ENCODE peak calls at places on chromosomes 5 and 9, in five cellular contexts. One of them, this sample, is unnamed.

GRCh38 chr5:119313876-119314605 is 41.8 kb upstream of the TNFAIP8 start:
- DNase-seq in GM12878: no peak
- DNase-seq in HCT116: no peak
- DNase-seq in HepG2: no peak
- DNase-seq in K562: no peak
- DNase-seq in this sample: no peak

GRCh38 chr5:140977003-140977402 is 10.7 kb downstream of the PCDHAC2 start:
- DNase-seq in GM12878: no peak
- DNase-seq in HCT116: no peak
- DNase-seq in HepG2: no peak
- DNase-seq in K562: no peak
- DNase-seq in this sample: no peak

GRCh38 chr5:143142596-143143435 is 260.7 kb downstream of the NR3C1 start:
- DNase-seq in K562: no peak
- DNase-seq in GM12878: no peak
- DNase-seq in HCT116: no peak
- DNase-seq in HepG2: no peak
- DNase-seq in this sample: no peak

GRCh38 chr5:170896779-170897178 is 35.0 kb downstream of the RANBP17 start:
- DNase-seq in HCT116: no peak
- DNase-seq in GM12878: no peak
- DNase-seq in K562: no peak
- DNase-seq in HepG2: no peak
- DNase-seq in this sample: peak; percentile 89

GRCh38 chr5:18761801-18762200 is 1127.5 kb downstream of the TAF11L14 start:
- DNase-seq in GM12878: no peak
- DNase-seq in HepG2: no peak
- DNase-seq in K562: no peak
- DNase-seq in HCT116: no peak
- DNase-seq in this sample: no peak

GRCh38 chr5:169149317-169149716 is 151.6 kb downstream of the SLIT3 start:
- DNase-seq in K562: no peak
- DNase-seq in GM12878: no peak
- DNase-seq in HCT116: no peak
- DNase-seq in HepG2: peak; percentile 16
- DNase-seq in this sample: peak; percentile 69

GRCh38 chr5:168836603-168837245 is 257.6 kb upstream of the PANK3 start:
- DNase-seq in GM12878: no peak
- DNase-seq in K562: no peak
- DNase-seq in HepG2: no peak
- DNase-seq in HCT116: no peak
- DNase-seq in this sample: no peak

GRCh38 chr5:53922508-53923498 is 362.4 kb downstream of the NDUFS4 start:
- DNase-seq in GM12878: no peak
- DNase-seq in HepG2: no peak
- DNase-seq in K562: no peak
- DNase-seq in HCT116: no peak
- DNase-seq in this sample: no peak

GRCh38 chr9:122378236-122378635 is 7.4 kb downstream of the PTGS1 start:
- DNase-seq in HCT116: no peak
- DNase-seq in HepG2: no peak
- DNase-seq in K562: no peak
- DNase-seq in GM12878: no peak
- DNase-seq in this sample: no peak

GRCh38 chr9:117214416-117214815 is 200.4 kb downstream of the ASTN2 start:
- DNase-seq in HCT116: no peak
- DNase-seq in K562: no peak
- DNase-seq in GM12878: no peak
- DNase-seq in HepG2: no peak
- DNase-seq in this sample: no peak

GRCh38 chr5:134070648-134070978 is 43.9 kb upstream of the TCF7 start:
- DNase-seq in HepG2: no peak
- DNase-seq in HCT116: no peak
- DNase-seq in K562: no peak
- DNase-seq in GM12878: no peak
- DNase-seq in this sample: no peak

GRCh38 chr5:60633336-60633735 is 66.6 kb downstream of the DEPDC1B start:
- DNase-seq in HCT116: no peak
- DNase-seq in K562: no peak
- DNase-seq in GM12878: no peak
- DNase-seq in HepG2: no peak
- DNase-seq in this sample: no peak

GRCh38 chr5:57412010-57412409 is 70.6 kb downstream of the ACTBL2 start:
- DNase-seq in HCT116: no peak
- DNase-seq in GM12878: no peak
- DNase-seq in HepG2: no peak
- DNase-seq in K562: no peak
- DNase-seq in this sample: no peak

GRCh38 chr9:87725356-87725899 is 491 bp upstream of the CTSL start:
- DNase-seq in K562: peak; percentile 61
- DNase-seq in HepG2: no peak
- DNase-seq in HCT116: no peak
- DNase-seq in GM12878: no peak
- DNase-seq in this sample: peak; percentile 69

GRCh38 chr5:3789519-3790193 is 194.0 kb downstream of the IRX1 start:
- DNase-seq in GM12878: no peak
- DNase-seq in HCT116: no peak
- DNase-seq in HepG2: no peak
- DNase-seq in K562: no peak
- DNase-seq in this sample: peak; percentile 68

GRCh38 chr5:3793162-3793561 is 197.5 kb downstream of the IRX1 start:
- DNase-seq in GM12878: no peak
- DNase-seq in HCT116: no peak
- DNase-seq in HepG2: no peak
- DNase-seq in K562: no peak
- DNase-seq in this sample: no peak

GRCh38 chr5:3796736-3797135 is 201.1 kb downstream of the IRX1 start:
- DNase-seq in HepG2: no peak
- DNase-seq in K562: no peak
- DNase-seq in HCT116: no peak
- DNase-seq in GM12878: no peak
- DNase-seq in this sample: no peak

GRCh38 chr5:3794611-3795010 is 199.0 kb downstream of the IRX1 start:
- DNase-seq in HCT116: no peak
- DNase-seq in HepG2: no peak
- DNase-seq in GM12878: no peak
- DNase-seq in K562: no peak
- DNase-seq in this sample: no peak
- H2AFZ ChIP-seq in HCT116: no peak overlapping the region
- H2AFZ ChIP-seq in HepG2: no peak overlapping the region
- H2AFZ ChIP-seq in GM12878: no peak overlapping the region
- H2AFZ ChIP-seq in K562: no peak overlapping the region
- H2AFZ ChIP-seq in this sample: no peak overlapping the region

GRCh38 chr5:34892414-34892813 is 22.9 kb downstream of the RAD1 start:
- DNase-seq in GM12878: no peak
- DNase-seq in K562: no peak
- DNase-seq in HepG2: no peak
- DNase-seq in HCT116: no peak
- DNase-seq in this sample: no peak

GRCh38 chr5:34894716-34895115 is 20.6 kb downstream of the RAD1 start:
- DNase-seq in HepG2: no peak
- DNase-seq in K562: no peak
- DNase-seq in GM12878: no peak
- DNase-seq in HCT116: no peak
- DNase-seq in this sample: no peak

GRCh38 chr5:34895641-34896419 is 19.5 kb downstream of the RAD1 start:
- DNase-seq in HepG2: no peak
- DNase-seq in HCT116: no peak
- DNase-seq in GM12878: no peak
- DNase-seq in K562: peak; percentile 67
- DNase-seq in this sample: no peak

GRCh38 chr5:34889394-34889793 is 25.9 kb downstream of the RAD1 start:
- DNase-seq in K562: no peak
- DNase-seq in HCT116: no peak
- DNase-seq in HepG2: peak; percentile 68
- DNase-seq in GM12878: no peak
- DNase-seq in this sample: no peak

GRCh38 chr5:34891981-34892380 is 23.3 kb downstream of the RAD1 start:
- DNase-seq in HepG2: no peak
- DNase-seq in HCT116: no peak
- DNase-seq in K562: no peak
- DNase-seq in GM12878: no peak
- DNase-seq in this sample: no peak
- TF ChIP-seq REST in HepG2: no peak
- TF ChIP-seq REST in HCT116: no peak
- TF ChIP-seq REST in K562: no peak
- TF ChIP-seq REST in GM12878: no peak
- TF ChIP-seq REST in this sample: no peak

GRCh38 chr5:93587919-93588585 is 5.0 kb downstream of the NR2F1 start:
- DNase-seq in HepG2: no peak
- DNase-seq in K562: no peak
- DNase-seq in GM12878: no peak
- DNase-seq in HCT116: no peak
- DNase-seq in this sample: peak; percentile 65

GRCh38 chr5:93589348-93589662 is 6.3 kb downstream of the NR2F1 start:
- DNase-seq in K562: no peak
- DNase-seq in HepG2: no peak
- DNase-seq in HCT116: no peak
- DNase-seq in GM12878: no peak
- DNase-seq in this sample: no peak

GRCh38 chr5:93589812-93590215 is 6.8 kb downstream of the NR2F1 start:
- DNase-seq in GM12878: no peak
- DNase-seq in K562: no peak
- DNase-seq in HepG2: no peak
- DNase-seq in HCT116: no peak
- DNase-seq in this sample: no peak

GRCh38 chr5:93586948-93587918 is 4.2 kb downstream of the NR2F1 start:
- DNase-seq in HCT116: no peak
- DNase-seq in GM12878: no peak
- DNase-seq in HepG2: no peak
- DNase-seq in K562: no peak
- DNase-seq in this sample: peak; percentile 49

GRCh38 chr5:93588586-93589347 is 5.7 kb downstream of the NR2F1 start:
- DNase-seq in HCT116: no peak
- DNase-seq in GM12878: no peak
- DNase-seq in HepG2: no peak
- DNase-seq in K562: no peak
- DNase-seq in this sample: no peak
- TF ChIP-seq EZH2 in HCT116: no peak
- TF ChIP-seq EZH2 in GM12878: no peak
- TF ChIP-seq EZH2 in HepG2: no peak
- TF ChIP-seq EZH2 in K562: no peak
- TF ChIP-seq EZH2 in this sample: peak; percentile 100

DNA sequence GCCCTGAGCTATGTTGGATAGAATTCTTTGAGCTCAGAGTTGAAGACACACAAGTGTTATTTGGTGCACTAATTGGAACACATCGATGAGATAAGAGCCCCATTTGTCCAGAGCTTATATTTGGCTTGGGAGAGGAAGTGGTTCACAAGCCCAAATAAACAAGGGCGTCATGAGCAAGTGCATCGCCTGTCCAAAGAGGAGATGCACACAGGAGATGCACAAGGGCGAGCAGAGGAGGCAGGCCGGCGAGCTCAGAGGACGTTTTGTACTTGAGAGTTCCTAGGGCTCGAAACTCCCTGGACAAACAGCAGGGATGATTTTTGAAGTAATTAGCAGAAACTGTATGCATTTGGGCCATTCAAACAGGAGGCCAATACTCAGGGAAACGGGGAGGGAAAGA is 212.8 kb upstream of the IRX1 start:
- DNase-seq in HepG2: no peak
- DNase-seq in GM12878: no peak
- DNase-seq in HCT116: no peak
- DNase-seq in K562: no peak
- DNase-seq in this sample: no peak
- H2AFZ ChIP-seq in HepG2: no peak overlapping the region
- H2AFZ ChIP-seq in GM12878: no peak overlapping the region
- H2AFZ ChIP-seq in HCT116: no peak overlapping the region
- H2AFZ ChIP-seq in K562: no peak overlapping the region
- H2AFZ ChIP-seq in this sample: no peak overlapping the region

GRCh38 chr5:10681605-10682428 is 79.2 kb downstream of the DAP start:
- DNase-seq in GM12878: no peak
- DNase-seq in HCT116: no peak
- DNase-seq in HepG2: no peak
- DNase-seq in K562: no peak
- DNase-seq in this sample: no peak
- TF ChIP-seq REST in GM12878: no peak
- TF ChIP-seq REST in HCT116: no peak
- TF ChIP-seq REST in HepG2: no peak
- TF ChIP-seq REST in K562: no peak
- TF ChIP-seq REST in this sample: no peak

DNA sequence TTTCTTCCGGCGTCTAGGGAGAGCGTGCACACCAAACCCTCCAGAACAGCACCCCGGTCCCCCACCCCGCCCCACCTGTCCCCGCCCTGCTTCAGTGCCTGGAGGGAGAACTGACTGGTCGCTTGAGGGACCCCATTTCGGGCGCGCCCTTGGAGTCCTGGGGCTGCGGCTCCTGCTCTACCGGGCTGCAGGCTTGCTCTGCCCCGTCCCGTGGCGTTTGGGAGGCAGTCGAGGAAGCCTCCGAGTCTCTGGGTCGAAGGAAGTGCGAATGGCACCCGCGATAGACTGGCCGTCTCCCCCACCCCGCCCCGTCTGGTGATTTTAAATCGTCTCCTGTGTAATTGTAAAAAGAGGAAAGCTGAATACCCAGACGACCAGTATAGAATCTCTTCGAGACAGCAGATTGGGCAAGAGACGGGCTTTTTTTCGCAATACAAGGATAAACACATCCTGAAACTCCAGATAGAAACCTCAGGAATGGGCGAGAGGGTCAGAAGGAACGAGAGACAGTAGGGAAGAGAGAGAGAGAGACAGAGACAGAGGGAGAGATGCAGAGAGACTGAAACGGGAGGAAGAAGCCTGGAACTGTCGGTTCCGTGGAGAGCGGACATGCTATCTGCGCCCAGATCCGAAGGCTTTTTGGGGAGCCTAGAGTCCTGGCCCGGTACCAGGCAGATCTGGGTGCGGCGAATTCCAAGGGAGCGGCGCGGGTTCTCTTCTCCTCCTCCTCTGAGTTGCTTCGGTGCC is 9.9 kb downstream of the PRDM6 start:
- DNase-seq in GM12878: no peak
- DNase-seq in HCT116: no peak
- DNase-seq in HepG2: no peak
- DNase-seq in K562: no peak
- DNase-seq in this sample: peak; percentile 34
- TF ChIP-seq EZH2 in GM12878: peak; percentile 75
- TF ChIP-seq EZH2 in HCT116: no peak
- TF ChIP-seq EZH2 in HepG2: no peak
- TF ChIP-seq EZH2 in K562: peak; percentile 51
- TF ChIP-seq EZH2 in this sample: peak; percentile 95

DNA sequence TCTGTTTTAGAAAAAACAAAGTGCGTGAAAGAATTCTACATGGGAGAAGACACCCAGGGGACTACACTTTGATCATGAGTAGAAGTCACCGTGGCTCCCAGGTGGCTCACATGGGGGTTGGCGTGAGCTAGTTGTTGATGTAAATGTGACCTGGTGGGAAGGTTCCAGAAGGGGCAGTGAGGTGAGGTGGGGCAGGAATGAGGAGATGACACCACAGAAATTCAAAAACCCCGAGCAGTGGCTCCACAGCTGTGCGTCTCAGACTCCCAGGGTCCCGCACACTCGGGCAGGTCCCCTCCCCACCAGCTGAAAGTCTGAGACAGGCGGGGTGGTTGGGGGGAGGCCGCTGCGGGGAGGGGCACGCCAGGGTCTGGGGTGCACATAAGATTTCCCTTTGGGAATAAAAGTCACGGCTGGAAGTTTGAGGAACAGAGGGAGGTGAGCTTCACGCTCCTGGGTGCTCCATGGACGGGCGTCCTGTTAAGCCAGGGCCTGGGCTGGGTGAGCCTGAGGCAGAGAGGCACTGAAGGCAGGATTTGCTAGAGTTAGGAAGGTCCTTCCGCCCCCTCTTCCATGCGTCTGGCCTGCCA is 29.9 kb downstream of the GLT6D1 start:
- DNase-seq in HepG2: no peak
- DNase-seq in GM12878: no peak
- DNase-seq in HCT116: no peak
- DNase-seq in K562: no peak
- DNase-seq in this sample: no peak
- H2AFZ ChIP-seq in HepG2: no peak overlapping the region
- H2AFZ ChIP-seq in GM12878: no peak overlapping the region
- H2AFZ ChIP-seq in HCT116: no peak overlapping the region
- H2AFZ ChIP-seq in K562: no peak overlapping the region
- H2AFZ ChIP-seq in this sample: no peak overlapping the region

This sample was measured in GM23338.